ENCODE peak calls at places on chromosomes 3 and 15, in six cellular contexts. One of them, this sample, is unnamed.

GRCh38 chr15:31367730-31368344 is 41.2 kb downstream of the KLF13 start:
- DNase-seq in stomach: no peak
- DNase-seq in GM12891: no peak
- DNase-seq in Peyer's patch: peak; percentile 64
- DNase-seq in tibial nerve: no peak
- DNase-seq in A549: no peak
- DNase-seq in this sample: no peak

GRCh38 chr15:60708684-60709083 is 229.7 kb upstream of the ICE2 start:
- DNase-seq in GM12891: no peak
- DNase-seq in stomach: no peak
- DNase-seq in Peyer's patch: no peak
- DNase-seq in A549: no peak
- DNase-seq in tibial nerve: no peak
- DNase-seq in this sample: no peak

GRCh38 chr3:45981321-45982038 is 14.1 kb downstream of the FYCO1 start:
- DNase-seq in tibial nerve: no peak
- DNase-seq in GM12891: no peak
- DNase-seq in A549: no peak
- DNase-seq in stomach: no peak
- DNase-seq in Peyer's patch: no peak
- DNase-seq in this sample: no peak

GRCh38 chr15:67690936-67691335 is 134.4 kb upstream of the SKOR1 start:
- DNase-seq in GM12891: no peak
- DNase-seq in stomach: no peak
- DNase-seq in A549: no peak
- DNase-seq in Peyer's patch: no peak
- DNase-seq in tibial nerve: no peak
- DNase-seq in this sample: no peak

GRCh38 chr15:63551400-63551799 is 45.8 kb upstream of the FBXL22 start:
- DNase-seq in A549: no peak
- DNase-seq in GM12891: no peak
- DNase-seq in Peyer's patch: no peak
- DNase-seq in tibial nerve: no peak
- DNase-seq in stomach: no peak
- DNase-seq in this sample: no peak

GRCh38 chr15:100468265-100468664 is 60.5 kb downstream of the CERS3 start:
- DNase-seq in Peyer's patch: peak; percentile 19
- DNase-seq in GM12891: no peak
- DNase-seq in stomach: no peak
- DNase-seq in tibial nerve: peak; percentile 49
- DNase-seq in A549: no peak
- DNase-seq in this sample: no peak

GRCh38 chr3:67832807-67833206 is 178.4 kb upstream of the SUCLG2 start:
- DNase-seq in A549: no peak
- DNase-seq in tibial nerve: no peak
- DNase-seq in GM12891: no peak
- DNase-seq in stomach: no peak
- DNase-seq in Peyer's patch: no peak
- DNase-seq in this sample: no peak

GRCh38 chr3:34842706-34843478 is 796.4 kb upstream of the ARPP21 start:
- DNase-seq in GM12891: no peak
- DNase-seq in A549: no peak
- DNase-seq in tibial nerve: no peak
- DNase-seq in stomach: no peak
- DNase-seq in Peyer's patch: no peak
- DNase-seq in this sample: no peak

GRCh38 chr15:37135225-37135624 is 34.9 kb upstream of the MEIS2 start:
- DNase-seq in tibial nerve: no peak
- DNase-seq in Peyer's patch: no peak
- DNase-seq in stomach: no peak
- DNase-seq in A549: no peak
- DNase-seq in GM12891: no peak
- DNase-seq in this sample: no peak

GRCh38 chr3:172173316-172174271 is 134.2 kb downstream of the FNDC3B start:
- DNase-seq in stomach: no peak
- DNase-seq in Peyer's patch: no peak
- DNase-seq in GM12891: no peak
- DNase-seq in A549: no peak
- DNase-seq in tibial nerve: no peak
- DNase-seq in this sample: no peak

GRCh38 chr3:172171396-172172075 is 132.2 kb downstream of the FNDC3B start:
- DNase-seq in Peyer's patch: no peak
- DNase-seq in A549: no peak
- DNase-seq in tibial nerve: no peak
- DNase-seq in stomach: no peak
- DNase-seq in GM12891: no peak
- DNase-seq in this sample: no peak

GRCh38 chr3:172170310-172170709 is 130.9 kb downstream of the FNDC3B start:
- DNase-seq in tibial nerve: no peak
- DNase-seq in GM12891: no peak
- DNase-seq in stomach: no peak
- DNase-seq in Peyer's patch: no peak
- DNase-seq in A549: no peak
- DNase-seq in this sample: no peak

GRCh38 chr3:172167892-172168648 is 128.7 kb downstream of the FNDC3B start:
- DNase-seq in GM12891: no peak
- DNase-seq in tibial nerve: no peak
- DNase-seq in stomach: no peak
- DNase-seq in A549: no peak
- DNase-seq in Peyer's patch: no peak
- DNase-seq in this sample: no peak

GRCh38 chr3:172170841-172171240 is 131.5 kb downstream of the FNDC3B start:
- DNase-seq in GM12891: no peak
- DNase-seq in stomach: no peak
- DNase-seq in tibial nerve: no peak
- DNase-seq in Peyer's patch: no peak
- DNase-seq in A549: no peak
- DNase-seq in this sample: no peak
- TF ChIP-seq POLR2A in GM12891: no peak
- TF ChIP-seq POLR2A in stomach: no peak
- TF ChIP-seq POLR2A in tibial nerve: no peak
- TF ChIP-seq POLR2A in Peyer's patch: no peak
- TF ChIP-seq POLR2A in A549: no peak
- TF ChIP-seq POLR2A in this sample: no peak

GRCh38 chr3:185912512-185912911 is 25.3 kb downstream of the TRA2B start:
- DNase-seq in Peyer's patch: no peak
- DNase-seq in tibial nerve: no peak
- DNase-seq in GM12891: no peak
- DNase-seq in stomach: no peak
- DNase-seq in A549: no peak
- DNase-seq in this sample: no peak

GRCh38 chr3:185914911-185915629 is 22.7 kb downstream of the TRA2B start:
- DNase-seq in Peyer's patch: no peak
- DNase-seq in GM12891: no peak
- DNase-seq in stomach: no peak
- DNase-seq in A549: no peak
- DNase-seq in tibial nerve: no peak
- DNase-seq in this sample: no peak

GRCh38 chr3:185912929-185913901 is 24.6 kb downstream of the TRA2B start:
- DNase-seq in GM12891: no peak
- DNase-seq in tibial nerve: no peak
- DNase-seq in stomach: no peak
- DNase-seq in A549: no peak
- DNase-seq in Peyer's patch: no peak
- DNase-seq in this sample: no peak

GRCh38 chr3:185915642-185916041 is 22.2 kb downstream of the TRA2B start:
- DNase-seq in GM12891: no peak
- DNase-seq in Peyer's patch: no peak
- DNase-seq in stomach: no peak
- DNase-seq in A549: no peak
- DNase-seq in tibial nerve: no peak
- DNase-seq in this sample: no peak

DNA sequence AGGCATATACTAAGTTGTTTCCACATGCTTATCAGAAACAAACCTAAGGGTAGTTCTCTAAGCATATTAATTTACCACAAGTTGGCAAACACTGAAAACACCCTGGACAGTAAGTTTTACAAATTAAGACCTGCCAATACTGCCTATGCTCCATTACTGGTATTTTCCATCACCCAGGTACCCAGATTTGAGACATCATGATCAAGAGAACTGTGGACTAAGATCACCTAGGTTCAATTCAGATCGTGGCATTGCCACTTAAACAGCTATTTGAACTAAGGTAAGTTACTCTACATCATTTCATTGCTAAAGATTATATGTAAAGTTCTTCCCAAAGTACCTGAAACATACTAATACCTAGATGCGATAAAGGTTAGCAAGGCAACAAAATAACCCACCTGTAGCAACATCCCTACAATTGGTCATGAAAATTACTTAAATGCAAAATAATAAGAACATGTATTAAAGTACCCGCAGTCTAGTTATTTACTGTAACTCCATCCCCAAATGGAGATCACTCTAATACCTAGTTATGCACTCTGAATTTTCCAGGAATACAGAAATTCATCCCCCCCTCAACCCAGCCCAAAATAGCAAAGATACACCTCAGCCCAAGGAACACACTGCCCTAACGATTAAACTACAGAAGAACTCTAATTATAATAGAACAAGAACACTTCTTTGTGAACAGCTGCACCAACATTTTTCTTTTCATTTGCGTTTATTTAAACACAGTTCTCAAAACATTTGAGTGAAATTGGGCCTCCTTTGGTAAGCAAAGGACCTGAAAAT is 21.6 kb downstream of the TRA2B start:
- DNase-seq in stomach: no peak
- DNase-seq in Peyer's patch: no peak
- DNase-seq in GM12891: no peak
- DNase-seq in tibial nerve: no peak
- DNase-seq in A549: no peak
- DNase-seq in this sample: no peak
- TF ChIP-seq POLR2A in stomach: no peak
- TF ChIP-seq POLR2A in Peyer's patch: no peak
- TF ChIP-seq POLR2A in GM12891: peak; percentile 63
- TF ChIP-seq POLR2A in tibial nerve: no peak
- TF ChIP-seq POLR2A in A549: no peak
- TF ChIP-seq POLR2A in this sample: no peak

GRCh38 chr3:87136066-87136596 is 91.0 kb upstream of the CHMP2B start:
- DNase-seq in A549: no peak
- DNase-seq in stomach: no peak
- DNase-seq in Peyer's patch: no peak
- DNase-seq in GM12891: no peak
- DNase-seq in tibial nerve: no peak
- DNase-seq in this sample: no peak
- TF ChIP-seq POLR2A in A549: no peak
- TF ChIP-seq POLR2A in stomach: no peak
- TF ChIP-seq POLR2A in Peyer's patch: no peak
- TF ChIP-seq POLR2A in GM12891: no peak
- TF ChIP-seq POLR2A in tibial nerve: no peak
- TF ChIP-seq POLR2A in this sample: no peak

GRCh38 chr3:129398803-129399144 is 29.7 kb downstream of the EFCAB12 start:
- DNase-seq in A549: no peak
- DNase-seq in Peyer's patch: peak; percentile 17
- DNase-seq in GM12891: no peak
- DNase-seq in tibial nerve: no peak
- DNase-seq in stomach: peak; percentile 26
- DNase-seq in this sample: no peak

GRCh38 chr3:129402616-129403015 is 25.8 kb downstream of the EFCAB12 start:
- DNase-seq in GM12891: no peak
- DNase-seq in A549: no peak
- DNase-seq in Peyer's patch: no peak
- DNase-seq in stomach: no peak
- DNase-seq in tibial nerve: no peak
- DNase-seq in this sample: no peak

GRCh38 chr3:129399145-129399894 is 29.1 kb downstream of the EFCAB12 start:
- DNase-seq in tibial nerve: peak; percentile 83
- DNase-seq in stomach: peak; percentile 89
- DNase-seq in GM12891: peak; percentile 64
- DNase-seq in A549: peak; percentile 83
- DNase-seq in Peyer's patch: peak; percentile 74
- DNase-seq in this sample: peak; percentile 75

GRCh38 chr3:129402210-129402609 is 26.2 kb downstream of the EFCAB12 start:
- DNase-seq in stomach: no peak
- DNase-seq in GM12891: no peak
- DNase-seq in A549: no peak
- DNase-seq in tibial nerve: no peak
- DNase-seq in Peyer's patch: no peak
- DNase-seq in this sample: no peak

DNA sequence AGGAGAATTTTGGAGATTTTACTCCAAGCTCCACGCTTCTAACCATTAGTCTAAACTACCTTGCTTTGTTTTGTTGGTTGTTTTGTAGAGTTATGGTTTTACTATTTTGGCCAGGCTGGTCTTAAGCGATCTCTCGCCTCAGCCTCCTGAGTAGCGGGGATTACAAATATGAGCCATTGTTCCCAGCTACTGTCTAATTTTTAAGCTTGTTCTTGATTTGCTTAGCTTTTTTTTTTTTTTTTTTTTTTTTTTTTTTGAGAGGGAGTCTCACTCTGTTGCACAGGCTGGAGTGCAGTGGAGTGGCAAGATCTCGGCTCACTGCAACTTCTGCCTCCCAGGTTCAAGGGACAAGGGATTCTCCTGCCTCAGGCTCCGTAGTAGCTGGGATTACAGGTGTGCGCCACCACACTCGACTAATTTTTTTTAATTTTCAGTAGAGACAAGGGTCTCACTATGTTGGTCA is 28.5 kb downstream of the EFCAB12 start:
- DNase-seq in GM12891: no peak
- DNase-seq in A549: no peak
- DNase-seq in tibial nerve: peak; percentile 13
- DNase-seq in Peyer's patch: no peak
- DNase-seq in stomach: no peak
- DNase-seq in this sample: no peak
- TF ChIP-seq POLR2A in GM12891: peak; percentile 94
- TF ChIP-seq POLR2A in A549: peak; percentile 42
- TF ChIP-seq POLR2A in tibial nerve: peak; percentile 43
- TF ChIP-seq POLR2A in Peyer's patch: no peak
- TF ChIP-seq POLR2A in stomach: no peak
- TF ChIP-seq POLR2A in this sample: peak; percentile 49

GRCh38 chr15:90665288-90666134 is 51.6 kb upstream of the BLM start:
- DNase-seq in GM12891: peak; percentile 65
- DNase-seq in Peyer's patch: peak; percentile 61
- DNase-seq in A549: peak; percentile 95
- DNase-seq in tibial nerve: peak; percentile 52
- DNase-seq in stomach: peak; percentile 48
- DNase-seq in this sample: peak; percentile 51
- TF ChIP-seq POLR2A in GM12891: peak; percentile 76
- TF ChIP-seq POLR2A in Peyer's patch: peak; percentile 52
- TF ChIP-seq POLR2A in A549: peak; percentile 78
- TF ChIP-seq POLR2A in tibial nerve: no peak
- TF ChIP-seq POLR2A in stomach: no peak
- TF ChIP-seq POLR2A in this sample: peak; percentile 71

GRCh38 chr3:183259087-183259486 is 6.0 kb downstream of the B3GNT5 start:
- DNase-seq in A549: no peak
- DNase-seq in stomach: no peak
- DNase-seq in tibial nerve: no peak
- DNase-seq in GM12891: no peak
- DNase-seq in Peyer's patch: no peak
- DNase-seq in this sample: no peak
- TF ChIP-seq POLR2A in A549: no peak
- TF ChIP-seq POLR2A in stomach: no peak
- TF ChIP-seq POLR2A in tibial nerve: no peak
- TF ChIP-seq POLR2A in GM12891: no peak
- TF ChIP-seq POLR2A in Peyer's patch: no peak
- TF ChIP-seq POLR2A in this sample: no peak

GRCh38 chr3:99751649-99752048 is 66.0 kb upstream of the CMSS1 start:
- DNase-seq in GM12891: no peak
- DNase-seq in tibial nerve: no peak
- DNase-seq in stomach: no peak
- DNase-seq in A549: no peak
- DNase-seq in Peyer's patch: no peak
- DNase-seq in this sample: peak; percentile 9
- TF ChIP-seq POLR2A in GM12891: no peak
- TF ChIP-seq POLR2A in tibial nerve: no peak
- TF ChIP-seq POLR2A in stomach: no peak
- TF ChIP-seq POLR2A in A549: no peak
- TF ChIP-seq POLR2A in Peyer's patch: no peak
- TF ChIP-seq POLR2A in this sample: no peak